ENCODE peak calls at places on chromosomes 11 and 22, in five cellular contexts. S is T1000; F is spleen; Q is natural killer cell treated with Interleukin-12 subunit alpha and Interleukin-12 subunit beta and Interleukin-15 and Interleukin-18, amount 100 ng/mL, for 72 hours; I is IMR-90. O is an unnamed sample.

GRCh38 chr11:95324826-95325225 is 93.8 kb upstream of the SESN3 start:
- DNase-seq in F (no peak), S (no peak), I (no peak), Q (no peak), O (no peak)

GRCh38 chr22:42172385-42173172 is 42.0 kb upstream of the CYP2D6 start:
- DNase-seq in I (peak; percentile 58), S (no peak), F (no peak), Q (no peak), O (no peak)

GRCh38 chr11:8219257-8220021 is 44.2 kb downstream of the LMO1 start:
- DNase-seq in I (peak; percentile 55), S (no peak), Q (no peak), F (no peak), O (no peak)

GRCh38 chr22:49960967-49961600 is 512 bp downstream of the PIM3 start:
- DNase-seq in I (no peak), F (peak; percentile 93), Q (peak; percentile 71), S (no peak), O (no peak)

GRCh38 chr11:118625976-118626375 is 18.6 kb downstream of the PHLDB1 start:
- DNase-seq in Q (no peak), F (no peak), S (no peak), I (no peak), O (no peak)

GRCh38 chr11:9178716-9179115 is 86.4 kb downstream of the DENND5A start:
- DNase-seq in Q (no peak), S (no peak), I (no peak), F (no peak), O (no peak)

GRCh38 chr11:31806186-31806943 is 4.8 kb downstream of the PAX6 start:
- DNase-seq in F (peak; percentile 70), Q (no peak), I (no peak), S (no peak), O (no peak)

GRCh38 chr11:102254047-102254446 is 63.2 kb upstream of the BIRC3 start:
- DNase-seq in I (no peak), S (no peak), F (no peak), Q (no peak), O (no peak)

GRCh38 chr22:49303061-49303735 is 524.5 kb downstream of the BRD1 start:
- DNase-seq in S (no peak), F (peak; percentile 41), I (no peak), Q (peak; percentile 45), O (no peak)

GRCh38 chr11:86983071-86983488 is 27.9 kb upstream of the FZD4 start:
- DNase-seq in S (no peak), Q (no peak), I (no peak), F (no peak), O (no peak)

GRCh38 chr11:72433455-72434061 is 773 bp downstream of the CLPB start:
- DNase-seq in Q (no peak), I (no peak), F (no peak), S (no peak), O (no peak)

GRCh38 chr11:12725047-12725862 is 51.0 kb downstream of the TEAD1 start:
- DNase-seq in Q (no peak), F (no peak), I (no peak), S (no peak), O (no peak)

GRCh38 chr11:1516273-1517067 is 29.9 kb upstream of the MOB2 start:
- DNase-seq in Q (no peak), S (peak; percentile 59), I (peak; percentile 61), F (peak; percentile 41), O (no peak)

GRCh38 chr22:37818397-37819099 is 4.6 kb upstream of the GALR3 start:
- DNase-seq in Q (peak; percentile 75), S (no peak), I (peak; percentile 35), F (peak; percentile 91), O (no peak)

GRCh38 chr11:128345316-128345715 is 242.0 kb downstream of the ETS1 start:
- DNase-seq in I (no peak), F (no peak), S (no peak), Q (no peak), O (no peak)

GRCh38 chr11:3933165-3933628 is 77.7 kb downstream of the STIM1 start:
- DNase-seq in F (no peak), I (no peak), S (no peak), Q (no peak), O (no peak)

GRCh38 chr11:8649361-8649760 is 33.1 kb downstream of the TRIM66 start:
- DNase-seq in Q (no peak), I (peak; percentile 68), F (no peak), S (no peak), O (no peak)

GRCh38 chr11:63919267-63920125 is 2.5 kb upstream of the RCOR2 start:
- DNase-seq in F (no peak), S (no peak), Q (no peak), I (no peak), O (no peak)

GRCh38 chr11:111604392-111605009 is 2.3 kb downstream of the SIK2 start:
- DNase-seq in Q (no peak), F (no peak), S (no peak), I (peak; percentile 45), O (no peak)

GRCh38 chr11:111922803-111923202 is 4.1 kb downstream of the C11orf52 start:
- DNase-seq in Q (no peak), S (no peak), I (peak; percentile 89), F (no peak), O (no peak)

GRCh38 chr22:30290679-30291333 is 1.5 kb upstream of the CASTOR1 start:
- DNase-seq in S (no peak), F (peak; percentile 87), I (peak; percentile 48), Q (no peak), O (peak; percentile 61)

GRCh38 chr11:117303101-117303500 is 12.0 kb downstream of the BACE1-AS start:
- DNase-seq in Q (no peak), F (no peak), I (no peak), S (no peak), O (no peak)

GRCh38 chr22:22691716-22692701 is 47.6 kb downstream of the GGTLC2 start:
- DNase-seq in Q (no peak), S (no peak), I (no peak), F (no peak), O (no peak)

GRCh38 chr22:44664149-44664548 is 37.9 kb upstream of the PRR5 start:
- DNase-seq in F (peak; percentile 91), I (peak; percentile 61), S (no peak), Q (peak; percentile 82), O (no peak)

O was measured in keratinocyte.